ENCODE peak calls at places on chromosomes 11 and 22, in ten cellular contexts. U, Z, B, R, Y, P, F, I, K and E are unnamed samples. For H3K9me3, the result is how much of the 10 kb centered on the place peaks cover.

GRCh38 chr11:2217211-2218081 is 45.8 kb upstream of the TH start:
- DNase-seq in U (no peak), Z (no peak), B (no peak), R (no peak), Y (no peak), P (no peak), F (no peak), I (no peak), K (no peak), E (peak)

GRCh38 chr11:68904458-68904847 is 762 bp downstream of the IGHMBP2 start:
- DNase-seq in U (no peak), Z (no peak), B (no peak), R (no peak), Y (no peak), P (no peak), F (peak), I (peak), K (no peak), E (no peak)

GRCh38 chr11:73748300-73748699 is 12.6 kb downstream of the RAB6A start:
- DNase-seq in U (no peak), Z (no peak), B (no peak), R (no peak), Y (no peak), P (no peak), F (no peak), I (no peak), K (no peak), E (no peak)

GRCh38 chr11:65649656-65650546 is 12.0 kb downstream of the SIPA1 start:
- DNase-seq in U (no peak), Z (peak), B (peak), R (no peak), Y (no peak), P (no peak), F (no peak), I (no peak), K (no peak), E (no peak)

GRCh38 chr11:27255447-27255828 is 107.6 kb downstream of the CCDC34 start:
- DNase-seq in U (no peak), Z (no peak), B (no peak), R (no peak), Y (no peak), P (no peak), F (peak), I (no peak), K (no peak), E (no peak)

GRCh38 chr11:113138731-113139130 is 175.7 kb upstream of the TTC12 start:
- DNase-seq in U (no peak), Z (no peak), B (no peak), R (no peak), Y (no peak), P (no peak), F (no peak), I (no peak), K (no peak), E (peak)

GRCh38 chr11:9594267-9595046 is 21.0 kb downstream of the WEE1 start:
- DNase-seq in U (no peak), Z (no peak), B (no peak), R (no peak), Y (no peak), P (no peak), F (no peak), I (no peak), K (no peak), E (no peak)

GRCh38 chr11:83724704-83725114 is 438.5 kb upstream of the CCDC90B start:
- DNase-seq in U (no peak), Z (no peak), B (no peak), R (peak), Y (peak), P (peak), F (peak), I (peak), K (no peak), E (no peak)

GRCh38 chr11:100970273-100971164 is 159.1 kb downstream of the PGR start:
- DNase-seq in U (no peak), Z (no peak), B (no peak), R (no peak), Y (no peak), P (no peak), F (peak), I (no peak), K (no peak), E (no peak)

GRCh38 chr11:63682045-63682915 is 980 bp downstream of the RTN3 start:
- DNase-seq in U (no peak), Z (no peak), B (no peak), R (no peak), Y (no peak), P (peak), F (peak), I (peak), K (no peak), E (no peak)

GRCh38 chr11:100895449-100895848 is 208.4 kb downstream of the ARHGAP42 start:
- DNase-seq in U (no peak), Z (no peak), B (no peak), R (no peak), Y (no peak), P (no peak), F (no peak), I (no peak), K (no peak), E (no peak)

DNA sequence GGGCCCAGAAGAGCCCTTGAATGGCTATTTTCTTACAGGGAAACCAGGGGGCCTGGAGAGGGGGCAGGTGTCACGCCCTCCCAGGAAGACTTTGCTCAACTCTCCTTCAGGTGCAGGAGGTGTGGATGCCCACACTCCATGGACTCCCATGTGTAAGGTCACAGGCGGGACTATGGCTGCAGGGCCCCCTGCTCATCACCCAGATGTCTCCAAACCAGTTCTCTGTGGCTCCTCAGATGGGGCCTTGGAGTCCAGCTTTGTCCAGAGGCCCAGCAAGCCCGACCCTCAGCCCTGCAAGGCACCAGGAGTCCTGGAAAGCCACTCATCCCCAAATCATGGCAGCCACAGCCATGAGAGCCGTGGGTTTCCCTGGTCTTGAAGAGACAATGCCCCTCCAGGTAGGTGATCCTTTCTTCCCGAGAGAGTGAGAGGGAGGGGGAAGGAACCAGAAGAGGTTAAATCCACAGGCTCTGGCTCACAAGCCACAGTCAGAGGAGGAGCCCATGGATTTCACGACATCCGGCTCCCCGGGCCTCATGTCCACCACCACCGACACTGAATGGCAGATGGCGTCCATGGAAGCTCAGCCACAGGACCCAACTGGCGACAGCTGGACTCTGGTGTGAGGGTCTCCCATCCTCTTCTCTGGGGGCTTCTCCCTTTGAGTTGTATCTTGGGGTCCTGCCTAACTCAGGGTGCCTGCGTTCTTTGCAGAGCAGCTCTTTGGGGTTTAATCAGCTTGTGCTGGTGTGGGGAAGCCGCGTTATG is 620.5 kb downstream of the BRD1 start:
- DNase-seq in U (no peak), Z (no peak), B (no peak), R (peak), Y (no peak), P (no peak), F (no peak), I (no peak), K (no peak), E (no peak)
- H3K9me3 ChIP-seq in U (under half), Z (under half), B (under half), R (under half), Y (under half), P (under half), F (under half), I (under half), K (under half), E (under half)

GRCh38 chr11:71147331-71147730 is 105.0 kb downstream of the SHANK2 start:
- DNase-seq in U (no peak), Z (no peak), B (no peak), R (no peak), Y (no peak), P (no peak), F (no peak), I (no peak), K (no peak), E (no peak)

GRCh38 chr11:71145368-71145767 is 107.0 kb downstream of the SHANK2 start:
- DNase-seq in U (no peak), Z (no peak), B (no peak), R (no peak), Y (no peak), P (no peak), F (no peak), I (no peak), K (no peak), E (no peak)

GRCh38 chr11:71145988-71146824 is 106.2 kb downstream of the SHANK2 start:
- DNase-seq in U (no peak), Z (no peak), B (no peak), R (no peak), Y (no peak), P (no peak), F (no peak), I (no peak), K (no peak), E (no peak)

GRCh38 chr11:71144736-71145135 is 107.6 kb downstream of the SHANK2 start:
- DNase-seq in U (no peak), Z (no peak), B (no peak), R (no peak), Y (no peak), P (no peak), F (no peak), I (no peak), K (no peak), E (no peak)

DNA sequence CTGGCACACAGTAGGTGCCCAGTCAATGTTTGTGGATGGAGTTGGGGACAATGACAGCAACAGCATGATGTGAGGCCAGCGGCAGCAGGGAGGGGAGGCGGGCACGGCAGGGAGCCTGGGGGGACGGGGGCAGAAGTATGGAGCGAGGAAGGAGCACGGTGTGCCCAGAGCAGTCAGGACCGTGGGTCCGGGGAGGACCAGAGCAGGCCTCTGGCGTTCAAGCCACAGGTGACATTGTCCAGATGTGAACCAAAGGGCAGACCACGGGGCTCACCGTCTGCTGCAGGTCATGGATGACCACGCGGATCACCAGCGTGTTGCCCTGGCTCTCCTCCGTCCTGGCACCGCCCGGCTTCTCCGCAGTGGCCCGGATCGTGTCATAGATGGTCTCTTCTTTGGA is 105.5 kb downstream of the SHANK2 start:
- DNase-seq in U (no peak), Z (no peak), B (no peak), R (no peak), Y (no peak), P (no peak), F (no peak), I (no peak), K (no peak), E (no peak)
- H3K9me3 ChIP-seq in U (under half), Z (under half), B (under half), R (under half), Y (under half), P (under half), F (under half), I (under half), K (under half), E (under half)

DNA sequence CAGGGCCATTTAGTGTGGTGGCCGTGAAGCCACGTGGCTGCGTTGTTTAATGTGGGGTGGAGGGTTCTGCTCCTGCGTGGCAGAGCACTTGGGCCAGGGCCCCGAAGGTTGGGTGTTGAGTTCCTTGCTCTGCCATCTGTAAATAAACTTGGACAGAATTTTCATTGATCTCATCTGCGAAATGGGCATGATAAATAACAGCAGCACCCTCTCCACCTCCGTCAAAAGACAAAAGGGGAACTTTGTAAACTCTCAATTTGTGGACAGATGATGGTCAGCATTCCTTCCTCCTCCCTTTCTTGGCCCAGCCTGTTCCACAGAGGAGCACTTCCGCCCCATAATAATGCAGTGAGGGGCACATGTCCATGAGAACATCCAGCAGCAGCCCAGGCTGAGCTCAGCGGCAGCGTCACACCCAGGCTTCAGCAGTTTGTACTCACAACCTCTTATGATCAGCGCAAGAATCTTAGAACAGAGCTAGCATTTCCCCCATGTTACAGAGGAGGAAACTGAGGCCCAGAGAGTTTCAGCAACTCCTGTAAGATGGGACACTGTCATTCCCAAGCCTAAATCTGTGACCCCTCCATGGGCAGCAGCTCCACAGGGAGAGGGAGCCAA is 874.5 kb downstream of the BRD1 start:
- DNase-seq in U (no peak), Z (no peak), B (no peak), R (no peak), Y (no peak), P (no peak), F (no peak), I (no peak), K (no peak), E (peak)
- H3K9me3 ChIP-seq in U (under half), Z (under half), B (under half), R (under half), Y (under half), P (under half), F (under half), I (under half), K (under half), E (under half)

DNA sequence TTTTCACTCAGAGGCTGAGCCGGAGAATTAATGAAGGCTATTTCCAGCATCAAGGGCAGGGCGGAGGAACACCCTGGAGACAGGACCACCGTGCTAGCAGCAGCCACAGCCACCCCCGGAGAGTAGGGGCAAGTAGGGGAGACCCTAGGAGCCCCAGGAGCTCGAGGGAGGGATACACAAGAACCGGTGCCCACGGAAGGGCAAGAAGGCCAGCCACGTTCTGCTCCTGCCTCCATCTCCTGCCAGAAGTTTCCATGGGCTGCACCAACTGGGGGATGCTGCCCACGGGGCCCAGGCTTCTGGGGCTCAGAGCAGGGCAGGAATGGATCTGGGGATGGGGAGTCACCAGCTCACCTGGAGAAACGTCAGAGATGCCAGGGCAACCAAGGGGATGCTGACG is 626.8 kb downstream of the TBC1D22A start:
- DNase-seq in U (no peak), Z (no peak), B (peak), R (no peak), Y (no peak), P (no peak), F (no peak), I (no peak), K (no peak), E (no peak)
- H3K9me3 ChIP-seq in U (under half), Z (under half), B (under half), R (under half), Y (half or more), P (under half), F (under half), I (under half), K (under half), E (under half)

GRCh38 chr22:47409501-47410275 is 647.2 kb downstream of the TBC1D22A start:
- DNase-seq in U (no peak), Z (no peak), B (no peak), R (no peak), Y (no peak), P (no peak), F (no peak), I (no peak), K (no peak), E (no peak)

GRCh38 chr22:47406896-47407295 is 644.4 kb downstream of the TBC1D22A start:
- DNase-seq in U (no peak), Z (no peak), B (no peak), R (no peak), Y (no peak), P (no peak), F (no peak), I (no peak), K (no peak), E (no peak)

GRCh38 chr22:47407626-47408025 is 645.2 kb downstream of the TBC1D22A start:
- DNase-seq in U (no peak), Z (no peak), B (no peak), R (no peak), Y (no peak), P (no peak), F (no peak), I (no peak), K (no peak), E (no peak)

GRCh38 chr22:47406180-47406723 is 643.8 kb downstream of the TBC1D22A start:
- DNase-seq in U (no peak), Z (no peak), B (no peak), R (no peak), Y (no peak), P (no peak), F (no peak), I (no peak), K (no peak), E (no peak)

DNA sequence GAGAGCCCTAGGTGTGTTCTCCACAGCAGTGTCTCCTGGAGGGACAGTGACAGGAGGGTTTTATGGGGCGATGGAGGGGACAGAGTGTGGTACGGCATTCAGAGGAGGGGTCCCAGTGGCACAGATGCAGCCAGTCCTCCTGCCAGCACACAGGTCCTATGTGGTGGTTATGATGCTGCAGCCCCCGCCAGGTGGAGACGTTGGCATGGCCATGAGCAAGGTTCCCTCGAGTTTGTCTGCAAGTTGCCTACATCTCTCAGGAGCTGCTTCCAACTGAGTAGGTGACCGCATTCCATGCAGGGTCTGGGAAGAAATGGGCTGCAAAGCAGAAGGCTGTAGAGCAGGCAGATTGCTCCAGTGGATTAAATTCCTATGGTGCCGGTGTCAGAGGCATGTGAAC is 646.0 kb downstream of the TBC1D22A start:
- DNase-seq in U (no peak), Z (no peak), B (no peak), R (no peak), Y (no peak), P (no peak), F (no peak), I (no peak), K (no peak), E (no peak)
- H3K9me3 ChIP-seq in U (under half), Z (under half), B (under half), R (under half), Y (half or more), P (under half), F (under half), I (under half), K (under half), E (under half)